ENCODE peak calls at places on chromosomes 1 and 21, in six cellular contexts. T is A549, S is HepG2, G is H1, R is K562, K is GM12878. W is an unnamed sample.

GRCh38 chr1:53075761-53076163 is 13.7 kb downstream of the PODN start:
- DNase-seq in R (no peak), T (no peak), S (peak; percentile 7), G (no peak), K (no peak), W (no peak)

GRCh38 chr1:29944253-29944652 is 707.9 kb downstream of the PTPRU start:
- DNase-seq in K (no peak), G (no peak), T (no peak), R (peak; percentile 49), S (no peak), W (no peak)

GRCh38 chr1:77888071-77888428 is 374 bp upstream of the NEXN start:
- DNase-seq in G (no peak), T (peak; percentile 12), K (no peak), R (no peak), S (peak; percentile 34), W (peak; percentile 74)

GRCh38 chr21:41045534-41046268 is 122.3 kb upstream of the BACE2 start:
- DNase-seq in G (peak; percentile 84), S (peak; percentile 5), R (peak; percentile 23), T (no peak), K (no peak), W (no peak)

GRCh38 chr1:55375617-55376258 is 160.6 kb upstream of the USP24 start:
- DNase-seq in R (peak; percentile 65), K (no peak), T (peak; percentile 9), S (peak; percentile 34), G (peak; percentile 64), W (peak; percentile 47)

GRCh38 chr1:93605812-93606512 is 75.7 kb downstream of the BCAR3 start:
- DNase-seq in G (no peak), K (no peak), S (no peak), R (no peak), T (peak; percentile 68), W (peak; percentile 97)

GRCh38 chr21:40445349-40445921 is 401.5 kb downstream of the DSCAM start:
- DNase-seq in K (no peak), T (no peak), G (no peak), S (no peak), R (no peak), W (no peak)

GRCh38 chr1:147738739-147739476 is 21.5 kb downstream of the GJA5 start:
- DNase-seq in K (no peak), R (no peak), S (no peak), T (no peak), G (no peak), W (no peak)

GRCh38 chr1:211951856-211952255 is 83.5 kb downstream of the INTS7 start:
- DNase-seq in G (no peak), K (no peak), S (peak; percentile 43), T (no peak), R (no peak), W (peak; percentile 74)

GRCh38 chr1:199184180-199184579 is 545.3 kb downstream of the PTPRC start:
- DNase-seq in S (no peak), R (no peak), T (no peak), G (no peak), K (no peak), W (no peak)

GRCh38 chr1:162351443-162351842 is 25.2 kb downstream of the SPATA46 start:
- DNase-seq in K (no peak), T (no peak), G (no peak), R (no peak), S (no peak), W (no peak)

GRCh38 chr21:25359724-25360123 is 247.6 kb downstream of the MRPL39 start:
- DNase-seq in R (no peak), S (no peak), K (no peak), T (no peak), G (no peak), W (no peak)

GRCh38 chr1:47906009-47906432 is 91.2 kb downstream of the TRABD2B start:
- DNase-seq in S (peak; percentile 75), G (no peak), R (no peak), K (no peak), T (no peak), W (no peak)

GRCh38 chr1:238960071-238960470 is 426.3 kb upstream of the CHRM3 start:
- DNase-seq in S (no peak), R (no peak), K (no peak), G (no peak), T (no peak), W (peak; percentile 4)

GRCh38 chr1:205591522-205592351 is 40.1 kb downstream of the ELK4 start:
- DNase-seq in R (peak; percentile 91), T (peak; percentile 89), K (peak; percentile 59), G (peak; percentile 100), S (peak; percentile 73), W (peak; percentile 74)

GRCh38 chr1:15950302-15950701 is 25.6 kb downstream of the ZBTB17 start:
- DNase-seq in G (no peak), T (no peak), R (no peak), S (no peak), K (no peak), W (no peak)

GRCh38 chr1:28758420-28758819 is 21.7 kb downstream of the YTHDF2 start:
- DNase-seq in K (no peak), R (no peak), T (no peak), S (no peak), G (no peak), W (no peak)

GRCh38 chr1:201404722-201405483 is 5.8 kb upstream of the LAD1 start:
- DNase-seq in G (no peak), S (no peak), T (no peak), K (no peak), R (no peak), W (no peak)

GRCh38 chr1:47618222-47618720 is 180.4 kb downstream of the FOXD2 start:
- DNase-seq in R (no peak), S (no peak), T (no peak), G (peak; percentile 20), K (no peak), W (no peak)

GRCh38 chr1:36400514-36400824 is 2.8 kb upstream of the LSM10 start:
- DNase-seq in T (no peak), S (no peak), K (no peak), G (no peak), R (no peak), W (no peak)
- TF ChIP-seq RFX5 in T (no peak), S (no peak), K (no peak), G (no peak), R (no peak), W (no peak)

GRCh38 chr1:119978018-119978505 is 81.7 kb upstream of the ADAM30 start:
- DNase-seq in R (no peak), K (no peak), T (no peak), G (no peak), S (no peak), W (no peak)
- TF ChIP-seq CEBPB in R (no peak), K (no peak), T (no peak), G (no peak), S (no peak), W (no peak)

GRCh38 chr1:111234258-111234657 is 6.7 kb downstream of the CHI3L2 start:
- DNase-seq in S (no peak), G (no peak), R (no peak), K (no peak), T (no peak), W (peak; percentile 35)
- TF ChIP-seq RFX5 in S (no peak), G (no peak), R (no peak), K (no peak), T (no peak), W (no peak)

DNA sequence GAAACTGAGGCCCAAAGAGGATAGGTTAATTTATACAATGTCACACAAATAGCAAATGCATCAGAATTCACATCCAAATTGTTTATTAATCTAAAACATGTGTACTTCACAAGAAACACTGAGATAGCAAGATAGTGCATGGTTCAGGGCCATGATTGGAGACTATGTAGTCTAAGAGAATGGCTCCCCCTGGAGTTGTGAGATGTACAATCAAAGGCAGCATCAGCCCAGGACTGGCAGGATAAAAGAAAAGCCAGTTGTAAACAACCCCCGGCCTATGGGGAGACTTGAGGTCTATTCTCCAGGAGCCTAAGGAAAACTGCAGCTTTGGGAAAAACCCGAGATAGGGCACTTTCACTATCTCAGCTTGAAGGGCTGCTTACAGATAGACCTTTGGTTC is 511.0 kb downstream of the OMA1 start:
- DNase-seq in K (no peak), T (no peak), R (peak; percentile 14), G (no peak), S (peak; percentile 4), W (no peak)
- TF ChIP-seq CEBPB in K (no peak), T (no peak), R (no peak), G (no peak), S (no peak), W (no peak)

GRCh38 chr1:184118051-184118450 is 66.5 kb downstream of the TSEN15 start:
- DNase-seq in R (no peak), S (no peak), T (no peak), K (no peak), G (no peak), W (peak; percentile 99)
- TF ChIP-seq RFX5 in R (no peak), S (no peak), T (no peak), K (no peak), G (no peak), W (no peak)